ENCODE peak calls at places on chromosomes 11 and 22, in ten cellular contexts. B, P, G, A, N, V, Q, T, F and S are unnamed samples.

GRCh38 chr11:116644201-116644947 is 128.4 kb downstream of the BUD13 start:
- DNase-seq in Q (no peak), G (no peak), B (no peak), T (no peak), A (no peak), F (no peak), P (no peak), V (no peak), N (no peak), S (no peak)

GRCh38 chr11:1755344-1756023 is 5.1 kb upstream of the IFITM10 start:
- DNase-seq in V (no peak), G (peak; percentile 51), Q (no peak), F (no peak), N (peak; percentile 66), A (no peak), B (no peak), T (no peak), P (peak; percentile 87), S (no peak)

GRCh38 chr11:18457435-18457834 is 1.8 kb downstream of the LDHAL6A start:
- DNase-seq in B (no peak), G (no peak), A (no peak), V (no peak), Q (no peak), F (no peak), N (no peak), T (no peak), P (no peak), S (peak; percentile 66)

GRCh38 chr22:38543822-38544221 is 26.2 kb downstream of the DMC1 start:
- DNase-seq in A (no peak), P (no peak), V (no peak), T (no peak), N (no peak), G (no peak), F (no peak), Q (no peak), B (no peak), S (no peak)

GRCh38 chr11:1310315-1310687 is 869 bp upstream of the TOLLIP start:
- DNase-seq in G (peak; percentile 24), V (no peak), Q (no peak), N (no peak), F (no peak), B (no peak), P (no peak), A (peak; percentile 66), T (no peak), S (no peak)

GRCh38 chr22:38271927-38272372 is 860 bp downstream of the TMEM184B start:
- DNase-seq in G (peak; percentile 28), T (no peak), Q (peak; percentile 68), N (peak; percentile 67), F (no peak), V (no peak), P (no peak), B (no peak), A (no peak), S (no peak)

GRCh38 chr22:26502688-26503561 is 9.3 kb downstream of the TFIP11 start:
- DNase-seq in B (no peak), A (no peak), V (peak; percentile 31), P (peak; percentile 63), T (no peak), Q (peak; percentile 56), G (peak; percentile 51), N (no peak), F (no peak), S (no peak)

GRCh38 chr22:39634530-39635399 is 64.2 kb downstream of the CACNA1I start:
- DNase-seq in T (no peak), N (no peak), B (no peak), F (peak; percentile 70), G (no peak), P (peak; percentile 36), A (no peak), Q (no peak), V (no peak), S (no peak)

GRCh38 chr11:10432493-10432892 is 22.6 kb upstream of the AMPD3 start:
- DNase-seq in T (no peak), P (no peak), V (no peak), B (no peak), G (no peak), F (no peak), Q (no peak), N (no peak), A (no peak), S (no peak)

GRCh38 chr22:32820131-32820882 is 18.8 kb downstream of the TIMP3 start:
- DNase-seq in B (no peak), A (no peak), P (no peak), V (no peak), F (no peak), T (no peak), N (no peak), G (no peak), Q (no peak), S (no peak)

GRCh38 chr11:36402568-36403181 is 106.6 kb downstream of the PRR5L start:
- DNase-seq in F (no peak), Q (no peak), A (no peak), N (no peak), B (no peak), P (no peak), V (no peak), G (no peak), T (no peak), S (no peak)

GRCh38 chr11:58567889-58568512 is 7.7 kb downstream of the LPXN start:
- DNase-seq in B (peak; percentile 31), G (peak; percentile 75), N (no peak), F (no peak), V (peak; percentile 54), Q (peak; percentile 80), P (peak; percentile 68), T (peak; percentile 76), A (no peak), S (peak; percentile 68)

GRCh38 chr11:68314886-68315580 is 2.6 kb downstream of the LRP5 start:
- DNase-seq in G (no peak), T (no peak), F (no peak), A (no peak), N (no peak), V (no peak), P (peak; percentile 68), B (peak; percentile 46), Q (no peak), S (peak; percentile 46)

GRCh38 chr11:2691991-2692841 is 7.6 kb downstream of the KCNQ1OT1 start:
- DNase-seq in F (no peak), N (peak; percentile 29), V (no peak), T (no peak), Q (no peak), P (no peak), G (no peak), A (peak; percentile 32), B (no peak), S (peak; percentile 55)

GRCh38 chr22:39175127-39176066 is 22.9 kb upstream of the CBX7 start:
- DNase-seq in Q (peak; percentile 71), V (no peak), B (no peak), G (no peak), T (no peak), N (no peak), P (peak; percentile 64), A (peak; percentile 76), F (no peak), S (no peak)

GRCh38 chr11:128195057-128195751 is 392.2 kb downstream of the ETS1 start:
- DNase-seq in T (no peak), B (no peak), F (no peak), G (peak; percentile 63), A (no peak), P (no peak), Q (no peak), V (no peak), N (no peak), S (no peak)

GRCh38 chr11:116224154-116224888 is 548.5 kb downstream of the BUD13 start:
- DNase-seq in G (no peak), B (peak; percentile 28), Q (peak; percentile 81), T (no peak), F (peak; percentile 10), N (no peak), P (peak; percentile 64), A (no peak), V (peak; percentile 51), S (peak; percentile 82)

GRCh38 chr11:24767411-24767810 is 270.6 kb downstream of the LUZP2 start:
- DNase-seq in N (no peak), V (no peak), T (no peak), B (no peak), F (no peak), P (no peak), G (no peak), Q (no peak), A (no peak), S (no peak)

GRCh38 chr11:26992031-26992541 is 1.8 kb upstream of the FIBIN start:
- DNase-seq in A (no peak), B (no peak), Q (no peak), V (no peak), G (no peak), P (no peak), N (no peak), F (peak; percentile 67), T (no peak), S (no peak)

GRCh38 chr22:45877651-45878050 is 99.3 kb downstream of the WNT7B start:
- DNase-seq in N (no peak), F (no peak), B (peak; percentile 6), Q (peak; percentile 50), T (peak; percentile 16), G (no peak), P (peak; percentile 25), A (peak; percentile 60), V (no peak), S (peak; percentile 26)
- H3K27me3 ChIP-seq in N (peaks cover 65% of the 10 kb centered on the region), F (peaks cover 56% of the 10 kb centered on the region), B (no peaks in the 10 kb centered on the region), Q (peaks cover 46% of the 10 kb centered on the region), T (no peaks in the 10 kb centered on the region), G (no peaks in the 10 kb centered on the region), P (no peaks in the 10 kb centered on the region), A (peaks cover 64% of the 10 kb centered on the region), V (peaks cover 3% of the 10 kb centered on the region), S (no peaks in the 10 kb centered on the region)

DNA sequence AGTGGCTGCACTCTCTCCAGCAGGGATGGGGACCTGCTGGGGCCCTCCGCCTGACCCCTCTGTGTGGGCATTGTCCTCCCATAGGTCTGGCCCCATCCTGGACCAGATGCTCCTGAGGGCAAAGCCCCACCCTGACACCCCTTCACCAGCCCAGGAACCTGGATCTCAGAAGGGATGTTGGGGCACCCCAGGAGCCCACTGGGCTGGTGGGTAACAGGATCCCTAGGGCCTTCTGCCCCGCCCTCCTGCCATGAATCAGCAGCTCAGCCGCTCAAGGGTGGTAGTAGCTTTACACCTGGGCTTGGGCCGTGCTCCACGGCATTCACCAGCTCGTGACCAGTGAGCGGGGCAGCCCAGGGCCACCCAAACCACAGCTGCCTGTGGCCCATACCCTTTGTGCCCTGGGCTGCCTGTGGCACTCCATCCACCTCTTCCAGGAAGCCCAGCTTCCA is 1.0 kb upstream of the MAPK12 start:
- DNase-seq in V (no peak), A (no peak), T (no peak), B (no peak), G (no peak), N (no peak), F (no peak), P (no peak), Q (no peak), S (no peak)
- H3K27me3 ChIP-seq in V (no peaks in the 10 kb centered on the region), A (peaks cover 66% of the 10 kb centered on the region), T (no peaks in the 10 kb centered on the region), B (no peaks in the 10 kb centered on the region), G (peaks cover 4% of the 10 kb centered on the region), N (peaks cover 66% of the 10 kb centered on the region), F (no peaks in the 10 kb centered on the region), P (no peaks in the 10 kb centered on the region), Q (peaks cover 15% of the 10 kb centered on the region), S (no peaks in the 10 kb centered on the region)

GRCh38 chr11:20208622-20209090 is 48.4 kb upstream of the DBX1 start:
- DNase-seq in N (no peak), V (peak; percentile 87), F (no peak), Q (peak; percentile 63), G (no peak), B (no peak), A (no peak), T (no peak), P (no peak), S (no peak)
- H3K27me3 ChIP-seq in N (peaks cover 76% of the 10 kb centered on the region), V (no peaks in the 10 kb centered on the region), F (peaks cover 28% of the 10 kb centered on the region), Q (peaks cover 73% of the 10 kb centered on the region), G (no peaks in the 10 kb centered on the region), B (no peaks in the 10 kb centered on the region), A (peaks cover 49% of the 10 kb centered on the region), T (no peaks in the 10 kb centered on the region), P (no peaks in the 10 kb centered on the region), S (no peaks in the 10 kb centered on the region)

GRCh38 chr11:16605971-16606783 is 132.3 kb upstream of the C11orf58 start:
- DNase-seq in T (peak; percentile 94), V (peak; percentile 94), G (peak; percentile 75), A (peak; percentile 92), F (peak; percentile 87), Q (peak; percentile 93), P (peak; percentile 96), B (peak; percentile 87), N (peak; percentile 86), S (peak; percentile 83)
- H3K27me3 ChIP-seq in T (peaks cover 15% of the 10 kb centered on the region), V (peaks cover 6% of the 10 kb centered on the region), G (peaks cover 38% of the 10 kb centered on the region), A (peaks cover 64% of the 10 kb centered on the region), F (peaks cover 17% of the 10 kb centered on the region), Q (peaks cover 84% of the 10 kb centered on the region), P (no peaks in the 10 kb centered on the region), B (peaks cover 9% of the 10 kb centered on the region), N (peaks cover 100% of the 10 kb centered on the region), S (no peaks in the 10 kb centered on the region)